ENCODE peak calls at places on chromosomes 5 and 9, in six cellular contexts. One of them, this sample, is unnamed.

GRCh38 chr5:29796018-29796417 is 1397.5 kb upstream of the CDH6 start:
- DNase-seq in GM12878: no peak
- DNase-seq in GM12891: no peak
- DNase-seq in HepG2: no peak
- DNase-seq in K562: peak; percentile 55
- DNase-seq in H1: no peak
- DNase-seq in this sample: no peak

GRCh38 chr5:9188131-9188530 is 357.7 kb downstream of the SEMA5A start:
- DNase-seq in GM12878: no peak
- DNase-seq in GM12891: no peak
- DNase-seq in HepG2: no peak
- DNase-seq in K562: no peak
- DNase-seq in H1: no peak
- DNase-seq in this sample: no peak

GRCh38 chr5:134851307-134851923 is 5.6 kb downstream of the C5orf24 start:
- DNase-seq in GM12878: no peak
- DNase-seq in GM12891: no peak
- DNase-seq in HepG2: no peak
- DNase-seq in K562: peak; percentile 24
- DNase-seq in H1: peak; percentile 24
- DNase-seq in this sample: no peak

GRCh38 chr5:78361226-78361993 is 993 bp downstream of the SCAMP1 start:
- DNase-seq in GM12878: no peak
- DNase-seq in GM12891: peak; percentile 10
- DNase-seq in HepG2: peak; percentile 51
- DNase-seq in K562: peak; percentile 25
- DNase-seq in H1: no peak
- DNase-seq in this sample: no peak

GRCh38 chr5:133298447-133298846 is 246.6 kb downstream of the HSPA4 start:
- DNase-seq in GM12878: no peak
- DNase-seq in GM12891: no peak
- DNase-seq in HepG2: no peak
- DNase-seq in K562: no peak
- DNase-seq in H1: no peak
- DNase-seq in this sample: no peak

GRCh38 chr9:95044731-95045508 is 272.6 kb downstream of the FANCC start:
- DNase-seq in GM12878: no peak
- DNase-seq in GM12891: no peak
- DNase-seq in HepG2: no peak
- DNase-seq in K562: no peak
- DNase-seq in H1: peak; percentile 89
- DNase-seq in this sample: no peak

GRCh38 chr5:104347119-104347708 is 784.6 kb upstream of the NUDT12 start:
- DNase-seq in GM12878: no peak
- DNase-seq in GM12891: no peak
- DNase-seq in HepG2: no peak
- DNase-seq in K562: no peak
- DNase-seq in H1: no peak
- DNase-seq in this sample: no peak

GRCh38 chr5:513216-514100 is 10.8 kb downstream of the SLC9A3 start:
- DNase-seq in GM12878: no peak
- DNase-seq in GM12891: no peak
- DNase-seq in HepG2: no peak
- DNase-seq in K562: no peak
- DNase-seq in H1: no peak
- DNase-seq in this sample: no peak

GRCh38 chr5:107430077-107430625 is 240.6 kb downstream of the EFNA5 start:
- DNase-seq in GM12878: no peak
- DNase-seq in GM12891: no peak
- DNase-seq in HepG2: no peak
- DNase-seq in K562: no peak
- DNase-seq in H1: no peak
- DNase-seq in this sample: no peak

GRCh38 chr9:3842839-3843238 is 317.0 kb upstream of the RFX3 start:
- DNase-seq in GM12878: no peak
- DNase-seq in GM12891: no peak
- DNase-seq in HepG2: no peak
- DNase-seq in K562: no peak
- DNase-seq in H1: no peak
- DNase-seq in this sample: no peak

GRCh38 chr9:120742951-120743416 is 28.7 kb upstream of the MEGF9 start:
- DNase-seq in GM12878: no peak
- DNase-seq in GM12891: peak; percentile 44
- DNase-seq in HepG2: peak; percentile 70
- DNase-seq in K562: peak; percentile 47
- DNase-seq in H1: no peak
- DNase-seq in this sample: peak; percentile 23

GRCh38 chr5:179438041-179438441 is 92.8 kb upstream of the ADAMTS2 start:
- DNase-seq in GM12878: no peak
- DNase-seq in GM12891: no peak
- DNase-seq in HepG2: no peak
- DNase-seq in K562: no peak
- DNase-seq in H1: no peak
- DNase-seq in this sample: no peak

GRCh38 chr5:37665272-37665671 is 174.6 kb downstream of the GDNF start:
- DNase-seq in GM12878: no peak
- DNase-seq in GM12891: no peak
- DNase-seq in HepG2: no peak
- DNase-seq in K562: no peak
- DNase-seq in H1: no peak
- DNase-seq in this sample: no peak

GRCh38 chr5:151739395-151739794 is 19.0 kb downstream of the ATOX1 start:
- DNase-seq in GM12878: no peak
- DNase-seq in GM12891: no peak
- DNase-seq in HepG2: no peak
- DNase-seq in K562: no peak
- DNase-seq in H1: no peak
- DNase-seq in this sample: no peak

GRCh38 chr5:151739939-151740335 is 18.5 kb downstream of the ATOX1 start:
- DNase-seq in GM12878: no peak
- DNase-seq in GM12891: no peak
- DNase-seq in HepG2: no peak
- DNase-seq in K562: no peak
- DNase-seq in H1: no peak
- DNase-seq in this sample: no peak

GRCh38 chr5:151740958-151741373 is 17.5 kb downstream of the ATOX1 start:
- DNase-seq in GM12878: no peak
- DNase-seq in GM12891: no peak
- DNase-seq in HepG2: no peak
- DNase-seq in K562: no peak
- DNase-seq in H1: no peak
- DNase-seq in this sample: no peak

GRCh38 chr5:151741678-151742423 is 16.6 kb downstream of the ATOX1 start:
- DNase-seq in GM12878: no peak
- DNase-seq in GM12891: no peak
- DNase-seq in HepG2: no peak
- DNase-seq in K562: no peak
- DNase-seq in H1: no peak
- DNase-seq in this sample: no peak

GRCh38 chr5:151740336-151740942 is 18.0 kb downstream of the ATOX1 start:
- DNase-seq in GM12878: no peak
- DNase-seq in GM12891: no peak
- DNase-seq in HepG2: peak; percentile 30
- DNase-seq in K562: peak; percentile 79
- DNase-seq in H1: peak; percentile 77
- DNase-seq in this sample: peak; percentile 48
- TF ChIP-seq POLR2A in GM12878: no peak
- TF ChIP-seq POLR2A in GM12891: no peak
- TF ChIP-seq POLR2A in HepG2: no peak
- TF ChIP-seq POLR2A in K562: no peak
- TF ChIP-seq POLR2A in H1: peak; percentile 48
- TF ChIP-seq POLR2A in this sample: no peak

DNA sequence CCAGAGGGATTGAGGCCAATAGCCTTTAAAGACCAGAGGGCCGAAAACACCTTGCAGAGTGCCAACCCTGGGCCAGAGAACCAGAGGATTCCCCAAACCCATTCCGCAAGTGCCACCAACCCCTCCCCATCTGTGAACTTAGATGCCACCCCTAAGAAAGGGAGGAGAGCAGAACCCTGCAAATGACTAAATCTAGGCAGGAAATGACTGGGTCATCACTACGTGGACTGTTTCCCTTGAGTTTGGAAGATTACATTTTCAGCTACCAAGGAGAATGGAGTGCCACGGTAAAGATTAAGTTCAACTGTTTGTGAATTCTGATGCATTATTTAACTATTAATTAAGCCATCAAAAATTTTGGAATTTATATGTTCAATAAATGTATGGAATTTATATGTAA is 142.8 kb downstream of the ENC1 start:
- DNase-seq in GM12878: no peak
- DNase-seq in GM12891: no peak
- DNase-seq in HepG2: no peak
- DNase-seq in K562: no peak
- DNase-seq in H1: no peak
- DNase-seq in this sample: no peak
- TF ChIP-seq TAF1 in GM12878: no peak
- TF ChIP-seq TAF1 in GM12891: no peak
- TF ChIP-seq TAF1 in HepG2: no peak
- TF ChIP-seq TAF1 in K562: no peak
- TF ChIP-seq TAF1 in H1: no peak
- TF ChIP-seq TAF1 in this sample: no peak

GRCh38 chr9:78031826-78032598 is 401 bp upstream of the GNAQ start:
- DNase-seq in GM12878: no peak
- DNase-seq in GM12891: no peak
- DNase-seq in HepG2: peak; percentile 82
- DNase-seq in K562: peak; percentile 77
- DNase-seq in H1: peak; percentile 82
- DNase-seq in this sample: peak; percentile 19
- TF ChIP-seq POLR2A in GM12878: no peak
- TF ChIP-seq POLR2A in GM12891: no peak
- TF ChIP-seq POLR2A in HepG2: peak; percentile 61
- TF ChIP-seq POLR2A in K562: peak; percentile 11
- TF ChIP-seq POLR2A in H1: peak; percentile 72
- TF ChIP-seq POLR2A in this sample: no peak

DNA sequence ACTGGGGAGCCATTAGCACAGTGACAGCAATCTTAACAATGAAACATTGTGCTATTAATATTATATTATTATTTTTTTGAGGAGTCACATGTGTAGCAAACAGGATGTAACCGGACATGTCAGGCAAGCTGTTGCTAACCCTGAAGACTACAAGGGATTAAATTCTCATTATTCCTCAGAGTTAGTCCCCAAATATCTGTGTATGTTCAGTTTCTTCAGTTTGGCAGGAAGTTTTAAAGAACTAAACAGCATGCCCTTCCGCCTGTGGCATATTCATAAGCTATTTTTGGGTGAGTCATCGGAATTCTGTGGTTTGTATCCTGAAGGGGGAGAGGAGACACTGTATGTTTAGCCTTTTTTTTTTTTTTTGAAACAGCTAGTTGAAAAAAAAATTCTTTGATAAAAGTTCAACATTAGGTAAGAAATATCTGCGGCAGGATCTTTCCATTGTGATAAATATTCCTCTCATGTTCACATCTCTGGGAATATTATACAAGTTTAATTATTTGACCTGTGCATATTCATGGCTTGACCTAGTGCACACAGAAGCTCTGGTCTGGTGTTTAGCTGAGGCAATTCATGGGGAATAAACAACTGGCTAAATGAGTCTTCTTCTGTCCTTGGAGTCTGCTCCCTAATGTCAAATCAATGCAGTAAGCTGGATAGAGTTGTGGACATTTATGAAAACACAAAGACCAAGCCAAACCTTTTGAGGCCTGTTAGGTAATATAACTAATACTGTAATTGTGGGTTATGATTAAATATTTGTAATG is 202.7 kb upstream of the CDKN2B start:
- DNase-seq in GM12878: no peak
- DNase-seq in GM12891: no peak
- DNase-seq in HepG2: peak; percentile 70
- DNase-seq in K562: no peak
- DNase-seq in H1: no peak
- DNase-seq in this sample: no peak
- TF ChIP-seq TAF1 in GM12878: no peak
- TF ChIP-seq TAF1 in GM12891: no peak
- TF ChIP-seq TAF1 in HepG2: no peak
- TF ChIP-seq TAF1 in K562: no peak
- TF ChIP-seq TAF1 in H1: no peak
- TF ChIP-seq TAF1 in this sample: no peak

DNA sequence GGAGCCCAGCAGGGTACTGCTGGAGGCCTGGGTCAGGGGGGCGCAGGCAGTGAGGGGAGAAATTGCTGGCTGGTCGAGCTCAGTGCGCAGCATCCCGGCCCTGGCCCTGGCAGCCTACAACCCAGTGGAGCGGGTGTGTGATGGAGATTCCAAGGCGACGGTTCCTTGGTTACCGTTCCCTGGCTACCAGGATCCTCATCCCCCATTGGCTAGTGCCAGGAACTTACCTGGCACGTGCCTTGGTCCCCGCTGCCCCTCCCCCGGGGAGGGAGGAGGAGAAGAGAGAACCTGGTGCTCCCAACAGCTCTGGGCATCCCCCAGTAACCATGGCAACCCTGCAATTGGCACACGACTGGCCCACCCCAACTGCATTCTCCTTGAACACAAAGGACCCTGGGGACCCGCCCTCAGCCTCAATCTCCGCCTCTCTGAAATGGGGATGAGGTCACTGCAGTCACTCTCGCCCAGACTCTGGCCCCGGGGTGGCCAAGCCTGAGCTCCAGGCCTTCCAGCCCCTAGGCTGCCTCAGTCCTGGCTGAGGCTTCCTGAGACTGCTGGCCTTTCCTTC is 4.3 kb downstream of the DBN1 start:
- DNase-seq in GM12878: no peak
- DNase-seq in GM12891: no peak
- DNase-seq in HepG2: no peak
- DNase-seq in K562: peak; percentile 43
- DNase-seq in H1: peak; percentile 75
- DNase-seq in this sample: no peak
- TF ChIP-seq POLR2A in GM12878: no peak
- TF ChIP-seq POLR2A in GM12891: no peak
- TF ChIP-seq POLR2A in HepG2: no peak
- TF ChIP-seq POLR2A in K562: no peak
- TF ChIP-seq POLR2A in H1: peak; percentile 78
- TF ChIP-seq POLR2A in this sample: no peak

This sample was measured in GM12892.